ENCODE peak calls at places on chromosomes 2 and 18, in eight cellular contexts. K, S, Z, D, M, G, P and V are unnamed samples.

GRCh38 chr2:63842149-63843061 is 709 bp downstream of the UGP2 start:
- DNase-seq in K (peak), S (no peak), Z (peak), D (no peak), M (no peak), G (no peak), P (no peak), V (peak)

GRCh38 chr2:239586651-239587310 is 186.0 kb upstream of the HDAC4 start:
- DNase-seq in K (no peak), S (no peak), Z (no peak), D (no peak), M (no peak), G (no peak), P (no peak), V (no peak)

GRCh38 chr2:224584768-224585204 is 377 bp downstream of the CUL3 start:
- DNase-seq in K (peak), S (peak), Z (peak), D (peak), M (no peak), G (peak), P (no peak), V (peak)

GRCh38 chr2:216985658-216986141 is 125.8 kb upstream of the TNP1 start:
- DNase-seq in K (no peak), S (no peak), Z (peak), D (peak), M (no peak), G (peak), P (no peak), V (no peak)

GRCh38 chr2:119679526-119679837 is 481 bp downstream of the TMEM177 start:
- DNase-seq in K (no peak), S (no peak), Z (no peak), D (no peak), M (no peak), G (no peak), P (no peak), V (no peak)

GRCh38 chr18:59697236-59697932 is at the start of gene CCBE1:
- DNase-seq in K (no peak), S (no peak), Z (peak), D (peak), M (no peak), G (peak), P (no peak), V (peak)

GRCh38 chr2:66440692-66441091 is 5.8 kb downstream of the MEIS1 start:
- DNase-seq in K (no peak), S (no peak), Z (no peak), D (peak), M (no peak), G (peak), P (no peak), V (peak)

GRCh38 chr2:897091-897490 is 53.6 kb upstream of the SNTG2 start:
- DNase-seq in K (no peak), S (no peak), Z (no peak), D (no peak), M (no peak), G (no peak), P (no peak), V (no peak)

GRCh38 chr2:47437287-47437686 is 34.3 kb downstream of the MSH2 start:
- DNase-seq in K (no peak), S (no peak), Z (no peak), D (peak), M (peak), G (peak), P (no peak), V (no peak)

GRCh38 chr2:168738057-168738456 is 64.4 kb upstream of the NOSTRIN start:
- DNase-seq in K (no peak), S (no peak), Z (no peak), D (peak), M (no peak), G (no peak), P (no peak), V (no peak)

GRCh38 chr2:188425266-188425665 is 133.6 kb downstream of the GULP1 start:
- DNase-seq in K (no peak), S (no peak), Z (no peak), D (no peak), M (no peak), G (no peak), P (no peak), V (no peak)

GRCh38 chr18:26655010-26655613 is 106.8 kb upstream of the KCTD1 start:
- DNase-seq in K (no peak), S (no peak), Z (no peak), D (no peak), M (no peak), G (no peak), P (no peak), V (no peak)

GRCh38 chr18:48942554-48943261 is 8.1 kb downstream of the SMAD7 start:
- DNase-seq in K (no peak), S (no peak), Z (no peak), D (peak), M (peak), G (no peak), P (no peak), V (peak)

GRCh38 chr18:57527479-57528237 is 58.8 kb downstream of the FECH start:
- DNase-seq in K (no peak), S (no peak), Z (no peak), D (no peak), M (no peak), G (no peak), P (no peak), V (peak)

GRCh38 chr2:3956344-3956743 is 253.0 kb downstream of the DCDC2C start:
- DNase-seq in K (no peak), S (no peak), Z (peak), D (no peak), M (no peak), G (no peak), P (no peak), V (no peak)

GRCh38 chr2:84899681-84900080 is 5.8 kb upstream of the TMSB10 start:
- DNase-seq in K (no peak), S (no peak), Z (no peak), D (no peak), M (no peak), G (no peak), P (no peak), V (no peak)

GRCh38 chr2:200258881-200259576 is 47.5 kb upstream of the SPATS2L start:
- DNase-seq in K (no peak), S (no peak), Z (peak), D (no peak), M (no peak), G (no peak), P (no peak), V (no peak)

GRCh38 chr2:6958616-6959235 is 41.5 kb downstream of the RNF144A start:
- DNase-seq in K (peak), S (no peak), Z (no peak), D (no peak), M (no peak), G (no peak), P (no peak), V (no peak)

GRCh38 chr2:111250448-111251030 is 129.8 kb downstream of the BCL2L11 start:
- DNase-seq in K (no peak), S (no peak), Z (no peak), D (no peak), M (no peak), G (no peak), P (no peak), V (no peak)

GRCh38 chr18:48571619-48572384 is 33.0 kb downstream of the CTIF start:
- DNase-seq in K (no peak), S (no peak), Z (no peak), D (no peak), M (no peak), G (no peak), P (no peak), V (peak)

GRCh38 chr2:161030260-161031063 is 129.8 kb upstream of the TANK start:
- DNase-seq in K (no peak), S (no peak), Z (no peak), D (peak), M (peak), G (no peak), P (no peak), V (no peak)

GRCh38 chr18:79396431-79397287 is 929 bp downstream of the NFATC1 start:
- DNase-seq in K (no peak), S (no peak), Z (no peak), D (peak), M (no peak), G (no peak), P (no peak), V (no peak)

GRCh38 chr2:233350708-233351107 is 3.6 kb upstream of the DGKD start:
- DNase-seq in K (peak), S (no peak), Z (no peak), D (peak), M (peak), G (no peak), P (no peak), V (peak)

GRCh38 chr2:66673286-66673685 is 238.4 kb downstream of the MEIS1 start:
- DNase-seq in K (no peak), S (no peak), Z (no peak), D (no peak), M (no peak), G (no peak), P (no peak), V (no peak)

GRCh38 chr18:58231930-58232329 is 187.9 kb downstream of the NEDD4L start:
- DNase-seq in K (no peak), S (no peak), Z (no peak), D (peak), M (no peak), G (no peak), P (no peak), V (no peak)

GRCh38 chr2:106581755-106582430 is 94.7 kb downstream of the CD8B2 start:
- DNase-seq in K (peak), S (no peak), Z (peak), D (peak), M (peak), G (peak), P (no peak), V (peak)

GRCh38 chr2:235505210-235505741 is 11.4 kb downstream of the AGAP1 start:
- DNase-seq in K (no peak), S (no peak), Z (no peak), D (no peak), M (no peak), G (peak), P (no peak), V (no peak)

GRCh38 chr18:901769-902168 is 2.9 kb upstream of the ADCYAP1 start:
- DNase-seq in K (no peak), S (no peak), Z (no peak), D (no peak), M (no peak), G (no peak), P (no peak), V (no peak)

GRCh38 chr18:37711990-37712389 is 146.4 kb upstream of the CELF4 start:
- DNase-seq in K (no peak), S (no peak), Z (no peak), D (no peak), M (no peak), G (no peak), P (no peak), V (no peak)

GRCh38 chr2:77007668-77008067 is 514.5 kb downstream of the LRRTM4 start:
- DNase-seq in K (no peak), S (no peak), Z (peak), D (no peak), M (no peak), G (no peak), P (no peak), V (no peak)

GRCh38 chr18:47930086-47930843 is at the start of gene SMAD2:
- DNase-seq in K (peak), S (peak), Z (peak), D (peak), M (peak), G (peak), P (no peak), V (peak)